ENCODE peak calls at places on chromosome 14, in six cellular contexts. P is OCI-LY7, T is HT1080, S is Peyer's patch, N is IMR-90, I is H9. X is an unnamed sample.

GRCh38 chr14:68462683-68463082 is 330.2 kb downstream of the ZFP36L1 start:
- DNase-seq in N (no peak), T (peak; percentile 17), S (no peak), P (no peak), I (no peak), X (no peak)

GRCh38 chr14:71371711-71372396 is 464.6 kb downstream of the PCNX1 start:
- DNase-seq in N (peak; percentile 75), I (no peak), S (no peak), T (peak; percentile 80), P (no peak), X (peak; percentile 17)

GRCh38 chr14:81727243-81727642 is 193.6 kb upstream of the SEL1L start:
- DNase-seq in I (no peak), N (no peak), T (peak; percentile 54), S (no peak), P (no peak), X (peak; percentile 38)

GRCh38 chr14:69671365-69672050 is 60.1 kb downstream of the SUSD6 start:
- DNase-seq in T (no peak), I (no peak), P (no peak), N (no peak), S (no peak), X (no peak)

GRCh38 chr14:91947196-91948184 is at the start of gene FBLN5:
- DNase-seq in S (peak; percentile 66), P (no peak), T (no peak), I (peak; percentile 66), N (peak; percentile 88), X (peak; percentile 34)

GRCh38 chr14:93009471-93010117 is 86.6 kb downstream of the CHGA start:
- DNase-seq in I (no peak), P (no peak), N (no peak), S (no peak), T (no peak), X (no peak)

GRCh38 chr14:65258391-65258790 is 154.1 kb upstream of the FUT8 start:
- DNase-seq in P (no peak), N (peak; percentile 79), S (no peak), T (peak; percentile 93), I (no peak), X (no peak)

GRCh38 chr14:24991821-24992220 is 58.1 kb downstream of the STXBP6 start:
- DNase-seq in P (no peak), I (no peak), N (no peak), S (no peak), T (no peak), X (no peak)

GRCh38 chr14:74698894-74699293 is 14.0 kb downstream of the AREL1 start:
- DNase-seq in N (no peak), S (no peak), P (no peak), I (no peak), T (no peak), X (no peak)

X was measured in H4.